ENCODE peak calls at places on chromosomes 13 and 19, in four cellular contexts. K is IMR-90, Y is H9, D is H1. S is an unnamed sample.

GRCh38 chr13:110915874-110916670 is 1.2 kb upstream of the ANKRD10 start:
- DNase-seq in K (peak; percentile 64), Y (no peak), D (no peak), S (no peak)

GRCh38 chr19:13764821-13765394 is 586 bp downstream of the MRI1 start:
- DNase-seq in K (no peak), Y (no peak), D (no peak), S (no peak)

GRCh38 chr19:30812099-30812684 is 440.0 kb downstream of the ZNF536 start:
- DNase-seq in K (no peak), Y (no peak), D (no peak), S (no peak)

GRCh38 chr13:72293206-72293605 is 426.2 kb upstream of the DACH1 start:
- DNase-seq in K (no peak), Y (no peak), D (no peak), S (no peak)

GRCh38 chr19:23887642-23888041 is 27.0 kb upstream of the ZNF726 start:
- DNase-seq in K (no peak), Y (no peak), D (no peak), S (no peak)

GRCh38 chr13:32316476-32316875 is 1.2 kb downstream of the BRCA2 start:
- DNase-seq in K (no peak), Y (no peak), D (no peak), S (no peak)

GRCh38 chr19:35224681-35225604 is 3.6 kb downstream of the FAM187B start:
- DNase-seq in K (no peak), Y (peak; percentile 80), D (no peak), S (no peak)

GRCh38 chr13:110376120-110376519 is 69.0 kb downstream of the COL4A2 start:
- DNase-seq in K (no peak), Y (no peak), D (no peak), S (no peak)

GRCh38 chr19:6412111-6412999 is 12.3 kb downstream of the KHSRP start:
- DNase-seq in K (no peak), Y (peak; percentile 90), D (peak; percentile 57), S (peak; percentile 67)

GRCh38 chr19:34350161-34350561 is 14.8 kb upstream of the GPI start:
- DNase-seq in K (peak; percentile 43), Y (no peak), D (no peak), S (no peak)

GRCh38 chr13:50238922-50239321 is 223.7 kb downstream of the KCNRG start:
- DNase-seq in K (no peak), Y (no peak), D (no peak), S (no peak)

GRCh38 chr13:89097994-89098393 is 1426.8 kb downstream of the SLITRK5 start:
- DNase-seq in K (no peak), Y (no peak), D (no peak), S (no peak)

GRCh38 chr19:48560095-48560530 is 8.1 kb downstream of the SULT2B1 start:
- DNase-seq in K (no peak), Y (peak; percentile 44), D (no peak), S (peak; percentile 54)

GRCh38 chr13:110363009-110363408 is 55.9 kb downstream of the COL4A2 start:
- DNase-seq in K (no peak), Y (peak; percentile 64), D (no peak), S (peak; percentile 61)

GRCh38 chr13:65966991-65967451 is 1263.1 kb downstream of the PCDH9 start:
- DNase-seq in K (peak; percentile 45), Y (peak; percentile 48), D (peak; percentile 25), S (peak; percentile 92)

GRCh38 chr13:77001540-77001939 is 9.7 kb downstream of the CLN5 start:
- DNase-seq in K (no peak), Y (no peak), D (no peak), S (no peak)

GRCh38 chr13:34462843-34463242 is 479.2 kb upstream of the NBEA start:
- DNase-seq in K (peak; percentile 22), Y (no peak), D (no peak), S (no peak)

GRCh38 chr19:45402469-45403070 is 2.3 kb downstream of the PPP1R13L start:
- DNase-seq in K (no peak), Y (peak; percentile 85), D (no peak), S (peak; percentile 92)

GRCh38 chr13:32977321-32977720 is 38.9 kb upstream of the KL start:
- DNase-seq in K (no peak), Y (no peak), D (no peak), S (no peak)

GRCh38 chr13:112351825-112352224 is 24.3 kb upstream of the SPACA7 start:
- DNase-seq in K (no peak), Y (peak; percentile 21), D (no peak), S (no peak)

GRCh38 chr19:11737964-11738745 is 591 bp downstream of the ZNF823 start:
- DNase-seq in K (peak; percentile 12), Y (peak; percentile 36), D (no peak), S (peak; percentile 52)
- H4K5ac ChIP-seq in K (no peak overlapping the region), Y (no peak overlapping the region), D (no peak overlapping the region), S (no peak overlapping the region)

DNA sequence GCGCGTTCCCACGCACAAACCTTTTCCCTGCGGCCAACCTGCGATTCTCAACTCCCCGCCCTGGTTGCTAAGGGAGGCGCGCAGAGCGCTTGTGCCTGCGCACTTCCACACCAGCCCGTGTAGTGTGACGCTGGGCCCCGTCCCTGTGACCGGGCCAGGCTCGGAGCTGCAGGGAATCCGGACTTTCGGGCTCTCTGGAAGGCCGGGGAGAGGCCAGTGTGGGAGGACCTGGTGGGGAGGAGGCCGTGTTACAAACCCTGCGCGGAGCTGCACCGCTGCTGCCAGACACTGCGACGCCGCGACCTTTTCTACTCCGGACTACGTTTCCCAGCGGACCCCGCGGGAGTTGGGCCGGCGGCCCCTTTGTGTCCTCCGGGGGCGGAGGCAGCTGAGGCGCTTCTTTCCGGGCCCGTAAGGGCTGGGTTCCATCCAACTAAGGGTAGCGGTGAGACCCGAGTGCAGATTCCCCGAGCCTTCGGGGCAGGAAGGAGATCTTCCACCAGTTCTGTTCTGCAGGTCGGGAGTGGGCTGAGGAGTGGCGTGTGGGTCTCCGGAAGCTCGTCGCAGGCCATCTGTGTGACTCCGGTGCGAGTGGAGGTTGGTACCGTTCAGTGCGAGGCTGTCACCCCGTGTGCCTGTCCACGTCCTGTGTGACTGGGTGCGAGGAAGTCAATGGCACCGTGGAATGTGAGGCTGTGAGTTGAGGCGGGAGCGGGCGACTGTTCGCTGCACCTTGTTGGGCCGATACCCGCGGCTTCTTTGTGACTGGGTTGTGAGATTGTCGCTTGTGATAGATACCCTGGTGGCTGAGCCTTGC is at the start of gene ZNF570:
- DNase-seq in K (peak; percentile 84), Y (peak; percentile 87), D (peak; percentile 59), S (peak; percentile 94)
- H2BK15ac ChIP-seq in K (peak within 1 kb of the TSS; percentile 23), Y (no peak within 1 kb of the TSS), D (no peak within 1 kb of the TSS), S (no peak within 1 kb of the TSS)

GRCh38 chr19:18434411-18435184 is 3.3 kb downstream of the ISYNA1 start:
- DNase-seq in K (no peak), Y (no peak), D (no peak), S (no peak)
- H3K4me1 ChIP-seq in K (peaks cover 24% of the 10 kb centered on the region), Y (peaks cover 6% of the 10 kb centered on the region), D (peaks cover 58% of the 10 kb centered on the region), S (peaks cover 12% of the 10 kb centered on the region)

GRCh38 chr13:105920375-105920774 is 615.1 kb downstream of the EFNB2 start:
- DNase-seq in K (peak; percentile 87), Y (no peak), D (no peak), S (no peak)
- H4K5ac ChIP-seq in K (no peak overlapping the region), Y (no peak overlapping the region), D (no peak overlapping the region), S (no peak overlapping the region)

GRCh38 chr19:7943444-7944176 is at the start of gene TIMM44:
- DNase-seq in K (peak; percentile 99), Y (peak; percentile 100), D (peak; percentile 98), S (peak; percentile 100)
- H2BK15ac ChIP-seq in K (no peak within 1 kb of the TSS), Y (peak within 1 kb of the TSS; percentile 9), D (no peak within 1 kb of the TSS), S (no peak within 1 kb of the TSS)